ENCODE peak calls at places on chromosomes 7 and 10, in seven cellular contexts. I, B, A, H, E, C and J are unnamed samples.

GRCh38 chr10:21020545-21020944 is 123.4 kb upstream of the NEBL start:
- DNase-seq in I (no peak), B (peak; percentile 21), A (no peak), H (no peak), E (no peak), C (peak; percentile 14), J (peak; percentile 32)

GRCh38 chr10:61973169-61973568 is 71.7 kb downstream of the ARID5B start:
- DNase-seq in I (no peak), B (no peak), A (no peak), H (no peak), E (no peak), C (no peak), J (no peak)

GRCh38 chr7:78489851-78490250 is 691.3 kb downstream of the PHTF2 start:
- DNase-seq in I (no peak), B (no peak), A (no peak), H (no peak), E (no peak), C (no peak), J (no peak)

GRCh38 chr7:158824028-158824427 is 5.3 kb downstream of the ESYT2 start:
- DNase-seq in I (no peak), B (peak; percentile 61), A (peak; percentile 47), H (no peak), E (peak; percentile 37), C (peak; percentile 39), J (no peak)

GRCh38 chr7:140564643-140565042 is 76.0 kb downstream of the DENND2A start:
- DNase-seq in I (no peak), B (no peak), A (no peak), H (no peak), E (no peak), C (no peak), J (no peak)

GRCh38 chr10:70166394-70166793 is 3.9 kb downstream of the SAR1A start:
- DNase-seq in I (no peak), B (no peak), A (no peak), H (no peak), E (no peak), C (no peak), J (no peak)

GRCh38 chr10:43739171-43739570 is 90.5 kb upstream of the ZNF32 start:
- DNase-seq in I (no peak), B (no peak), A (no peak), H (no peak), E (no peak), C (no peak), J (no peak)

GRCh38 chr10:102780246-102780645 is 36.5 kb downstream of the WBP1L start:
- DNase-seq in I (no peak), B (no peak), A (no peak), H (no peak), E (no peak), C (no peak), J (no peak)

GRCh38 chr7:94657771-94658693 is 2.1 kb upstream of the SGCE start:
- DNase-seq in I (peak; percentile 97), B (peak; percentile 83), A (peak; percentile 97), H (peak; percentile 92), E (peak; percentile 95), C (peak; percentile 96), J (peak; percentile 96)

GRCh38 chr7:82410461-82410860 is 33.1 kb downstream of the CACNA2D1 start:
- DNase-seq in I (no peak), B (no peak), A (no peak), H (no peak), E (no peak), C (no peak), J (no peak)

GRCh38 chr7:114021135-114021534 is 102.3 kb upstream of the PPP1R3A start:
- DNase-seq in I (no peak), B (no peak), A (no peak), H (no peak), E (no peak), C (no peak), J (no peak)

GRCh38 chr10:49654036-49654693 is 25.3 kb upstream of the C10orf53 start:
- DNase-seq in I (no peak), B (no peak), A (no peak), H (no peak), E (peak; percentile 81), C (no peak), J (no peak)

GRCh38 chr7:117259626-117260025 is 63.2 kb downstream of the WNT2 start:
- DNase-seq in I (no peak), B (no peak), A (no peak), H (no peak), E (no peak), C (no peak), J (no peak)

GRCh38 chr10:61350794-61351193 is 102.4 kb downstream of the TMEM26 start:
- DNase-seq in I (no peak), B (no peak), A (no peak), H (no peak), E (no peak), C (no peak), J (no peak)

GRCh38 chr10:21293518-21294356 is 231.7 kb downstream of the SKIDA1 start:
- DNase-seq in I (no peak), B (no peak), A (no peak), H (no peak), E (no peak), C (no peak), J (no peak)

GRCh38 chr7:136957391-136957790 is 88.9 kb downstream of the CHRM2 start:
- DNase-seq in I (no peak), B (no peak), A (no peak), H (no peak), E (no peak), C (no peak), J (no peak)

GRCh38 chr7:150648358-150649083 is 16.3 kb upstream of the GIMAP6 start:
- DNase-seq in I (no peak), B (no peak), A (no peak), H (no peak), E (no peak), C (no peak), J (no peak)

DNA sequence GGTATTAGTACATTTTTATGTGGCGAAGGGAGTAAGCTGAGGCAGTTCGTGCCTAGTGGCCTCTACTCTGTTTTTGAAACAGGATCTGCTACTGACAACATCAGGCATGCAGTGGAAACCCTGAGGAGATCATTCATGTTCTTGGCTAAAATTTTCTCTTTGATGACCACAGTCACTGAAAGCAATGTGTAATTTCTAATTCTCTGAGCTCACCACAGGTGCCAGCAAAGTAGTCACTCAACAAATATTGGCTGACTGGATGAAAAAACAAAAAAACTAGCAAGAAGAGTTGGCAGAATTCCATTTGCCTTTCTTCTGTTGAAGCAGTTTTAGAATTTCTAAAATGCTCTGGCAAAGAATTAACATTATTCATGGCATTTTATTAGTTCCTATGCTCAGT is 176.5 kb upstream of the KCTD7 start:
- DNase-seq in I (no peak), B (no peak), A (no peak), H (no peak), E (no peak), C (no peak), J (no peak)
- H3K4me1 ChIP-seq in I (no peaks in the 10 kb centered on the region), B (no peaks in the 10 kb centered on the region), A (no peaks in the 10 kb centered on the region), H (no peaks in the 10 kb centered on the region), E (no peaks in the 10 kb centered on the region), C (no peaks in the 10 kb centered on the region), J (peaks cover 5% of the 10 kb centered on the region)

GRCh38 chr7:75913437-75913836 is 1.5 kb upstream of the POR start:
- DNase-seq in I (no peak), B (no peak), A (no peak), H (no peak), E (no peak), C (no peak), J (no peak)

GRCh38 chr7:75914169-75914654 is 743 bp upstream of the POR start:
- DNase-seq in I (no peak), B (no peak), A (peak; percentile 26), H (no peak), E (no peak), C (peak; percentile 16), J (no peak)

GRCh38 chr7:75916259-75916658 is 1.3 kb downstream of the POR start:
- DNase-seq in I (no peak), B (no peak), A (no peak), H (no peak), E (no peak), C (no peak), J (no peak)

GRCh38 chr7:75915416-75916156 is 631 bp downstream of the POR start:
- DNase-seq in I (peak; percentile 77), B (no peak), A (peak; percentile 37), H (peak; percentile 72), E (no peak), C (peak; percentile 31), J (peak; percentile 38)

DNA sequence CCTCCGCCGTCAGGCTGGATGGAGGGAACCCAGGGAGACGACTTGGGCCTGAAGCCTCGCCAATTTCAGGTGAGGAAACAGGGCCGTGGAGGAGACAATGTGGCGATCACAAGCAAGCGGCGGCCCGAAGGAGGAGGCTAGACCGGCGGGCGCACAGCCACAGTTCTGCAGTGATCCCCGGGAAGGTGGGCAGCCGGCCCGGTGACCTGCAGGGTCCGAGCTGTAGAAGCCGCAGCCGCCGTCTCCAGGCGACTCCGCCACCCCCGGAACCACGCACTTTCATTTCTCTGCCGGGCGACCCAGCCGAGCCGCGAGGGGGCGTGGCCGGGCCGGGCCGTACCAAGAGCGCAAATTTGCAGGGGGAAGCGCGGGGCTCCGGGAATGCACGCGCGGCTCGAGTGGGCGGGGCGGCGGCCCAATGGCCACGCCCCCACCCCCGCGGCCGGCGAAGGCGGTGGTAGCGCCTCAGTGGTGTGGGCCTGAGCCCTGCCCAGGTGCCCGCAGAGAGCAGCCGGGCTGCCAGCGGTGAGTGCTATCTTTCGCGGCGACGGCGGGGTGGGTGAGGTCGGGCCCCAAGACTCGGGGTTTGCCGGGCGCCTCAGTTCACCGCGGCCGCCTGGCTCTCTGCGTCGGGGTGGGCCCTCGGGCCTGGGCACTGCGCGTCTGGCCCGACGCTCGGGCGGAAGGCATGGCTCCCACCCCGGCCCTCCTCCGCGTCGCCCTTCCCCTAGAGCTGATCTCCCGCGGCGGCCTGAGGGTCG is at the start of gene POR:
- DNase-seq in I (peak; percentile 97), B (peak; percentile 69), A (peak; percentile 96), H (peak; percentile 95), E (peak; percentile 98), C (peak; percentile 97), J (peak; percentile 96)
- TF ChIP-seq EP300 in I (no peak), B (no peak), A (no peak), H (no peak), E (no peak), C (no peak), J (no peak)

DNA sequence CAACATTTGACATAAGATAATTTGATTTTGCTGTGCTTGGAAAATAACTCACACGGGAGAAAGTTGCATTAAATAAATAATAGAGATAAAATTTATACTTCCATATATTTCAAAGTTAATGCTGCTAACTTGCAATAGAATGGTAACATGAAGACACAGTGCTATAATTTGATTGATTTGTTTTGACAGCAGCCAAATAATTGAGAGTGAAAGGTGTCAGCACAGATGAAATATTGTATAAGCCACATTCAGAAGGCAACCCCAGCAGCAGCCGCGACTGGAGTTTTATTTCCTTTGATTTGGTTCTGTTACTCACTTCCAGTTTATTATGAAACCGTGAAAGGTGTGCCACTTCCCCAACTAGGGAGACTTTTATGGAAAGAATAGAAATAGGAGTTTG is 242.2 kb downstream of the POU6F2 start:
- DNase-seq in I (no peak), B (no peak), A (no peak), H (no peak), E (no peak), C (no peak), J (no peak)
- TF ChIP-seq POLR2AphosphoS5 in I (no peak), B (no peak), A (no peak), H (no peak), E (no peak), C (no peak), J (no peak)

DNA sequence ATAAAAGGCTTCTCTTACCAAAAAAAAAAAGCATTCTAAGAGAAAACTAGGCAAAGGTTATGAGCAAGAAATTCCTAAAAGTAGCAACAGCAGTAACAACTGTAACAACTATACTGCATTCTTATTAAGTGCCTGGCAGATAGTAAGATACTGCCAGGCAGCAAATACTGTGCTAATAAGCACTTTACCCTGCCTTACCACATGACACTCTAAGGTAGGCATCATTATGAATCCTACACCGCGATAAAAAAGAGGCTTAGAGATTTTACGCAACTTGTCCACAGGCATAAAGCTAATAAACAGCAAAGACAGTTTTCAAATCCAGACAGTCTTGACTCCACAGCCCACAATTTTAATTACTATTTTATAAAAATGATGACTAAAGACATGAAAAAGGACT is 83.2 kb downstream of the USP6NL start:
- DNase-seq in I (no peak), B (no peak), A (no peak), H (no peak), E (no peak), C (no peak), J (no peak)
- H3K4me1 ChIP-seq in I (peaks cover 5% of the 10 kb centered on the region), B (peaks cover 20% of the 10 kb centered on the region), A (peaks cover 15% of the 10 kb centered on the region), H (peaks cover 3% of the 10 kb centered on the region), E (peaks cover 12% of the 10 kb centered on the region), C (peaks cover 5% of the 10 kb centered on the region), J (peaks cover 6% of the 10 kb centered on the region)